ENCODE peak calls at places on chromosomes 6 and 20, in seven cellular contexts. Z is heart right ventricle, H is keratinocyte, L is fibroblast of lung, R is adrenal gland, K is IMR-90, V is neural progenitor cell. N is an unnamed sample. For H3K27me3, the result is how much of the 10 kb centered on the place peaks cover.

GRCh38 chr6:43143235-43144124 is 27.6 kb upstream of the SRF start:
- DNase-seq in R (peak), K (peak), H (peak), L (peak), Z (peak), V (peak), N (peak)

GRCh38 chr6:151805286-151805840 is 2.1 kb upstream of the ESR1 start:
- DNase-seq in K (no peak), L (no peak), V (peak), R (no peak), H (no peak), Z (peak), N (no peak)

GRCh38 chr20:9214676-9215075 is 145.8 kb downstream of the PLCB4 start:
- DNase-seq in L (peak), Z (no peak), R (no peak), H (no peak), K (peak), V (no peak), N (no peak)

GRCh38 chr6:162173448-162173847 is 554.1 kb downstream of the PRKN start:
- DNase-seq in V (no peak), R (no peak), Z (no peak), L (no peak), K (no peak), H (no peak), N (no peak)

GRCh38 chr6:43127180-43127579 is 43.9 kb upstream of the SRF start:
- DNase-seq in L (no peak), R (no peak), V (no peak), K (no peak), Z (no peak), H (no peak), N (no peak)

GRCh38 chr6:74409447-74409846 is 713.4 kb downstream of the CD109 start:
- DNase-seq in H (no peak), V (peak), K (peak), Z (no peak), R (no peak), L (peak), N (peak)

GRCh38 chr20:34536798-34537394 is 20.7 kb downstream of the DYNLRB1 start:
- DNase-seq in Z (peak), K (no peak), L (peak), R (peak), V (peak), H (no peak), N (no peak)

GRCh38 chr6:142846883-142847287 is 98.1 kb downstream of the HIVEP2 start:
- DNase-seq in K (peak), H (no peak), R (peak), V (no peak), L (peak), Z (no peak), N (peak)

GRCh38 chr6:56490994-56491393 is 151.7 kb downstream of the DST start:
- DNase-seq in R (no peak), K (peak), H (no peak), L (peak), Z (no peak), V (no peak), N (peak)

GRCh38 chr6:134097114-134097707 is 44.8 kb upstream of the SLC2A12 start:
- DNase-seq in Z (peak), H (peak), V (peak), L (peak), R (peak), K (peak), N (peak)

GRCh38 chr20:19404836-19405235 is 192.4 kb downstream of the SLC24A3 start:
- DNase-seq in L (no peak), H (no peak), K (no peak), V (no peak), R (no peak), Z (no peak), N (no peak)

GRCh38 chr6:122609881-122610689 is at the start of gene PKIB:
- DNase-seq in K (peak), V (peak), Z (peak), L (peak), R (peak), H (no peak), N (peak)

GRCh38 chr6:2498224-2498623 is 252.5 kb downstream of the MYLK4 start:
- DNase-seq in Z (no peak), K (no peak), H (peak), L (no peak), R (peak), V (no peak), N (peak)

GRCh38 chr20:63835031-63835858 is 4.2 kb upstream of the ZBTB46 start:
- DNase-seq in R (peak), L (peak), K (peak), H (peak), V (peak), Z (peak), N (peak)

GRCh38 chr6:12911387-12911960 is 194.9 kb downstream of the PHACTR1 start:
- DNase-seq in Z (no peak), H (no peak), V (peak), L (peak), R (no peak), K (peak), N (no peak)

GRCh38 chr20:38635721-38636285 is 34.2 kb downstream of the ARHGAP40 start:
- DNase-seq in H (no peak), V (no peak), K (peak), Z (no peak), L (peak), R (peak), N (peak)

GRCh38 chr6:11766056-11766455 is 12.5 kb downstream of the ADTRP start:
- DNase-seq in V (no peak), R (peak), K (peak), Z (no peak), H (no peak), L (no peak), N (no peak)

GRCh38 chr6:105243487-105243886 is 63.7 kb upstream of the POPDC3 start:
- DNase-seq in H (no peak), R (no peak), K (peak), L (peak), V (no peak), Z (no peak), N (no peak)

GRCh38 chr6:170067257-170067656 is 223.6 kb downstream of the DLL1 start:
- DNase-seq in L (no peak), K (no peak), V (peak), H (no peak), Z (no peak), R (no peak), N (no peak)

GRCh38 chr6:161038229-161039003 is 46.8 kb downstream of the MAP3K4 start:
- DNase-seq in H (peak), L (peak), Z (no peak), R (peak), V (no peak), K (peak), N (peak)

GRCh38 chr6:6694825-6695710 is 106.5 kb downstream of the LY86 start:
- DNase-seq in Z (peak), V (no peak), K (no peak), R (no peak), L (peak), H (no peak), N (no peak)

GRCh38 chr6:31585531-31585930 is 546 bp upstream of the LST1 start:
- DNase-seq in R (no peak), K (no peak), L (no peak), V (peak), H (no peak), Z (no peak), N (no peak)

GRCh38 chr6:3961581-3962225 is 112.5 kb downstream of the FAM50B start:
- DNase-seq in K (peak), Z (no peak), L (no peak), H (no peak), R (no peak), V (no peak), N (no peak)

GRCh38 chr6:107121964-107122495 is 6.7 kb upstream of the BEND3 start:
- DNase-seq in K (no peak), Z (no peak), R (no peak), H (no peak), V (no peak), L (no peak), N (no peak)

GRCh38 chr6:99467509-99468106 is 42.5 kb upstream of the PNISR start:
- DNase-seq in R (no peak), K (peak), Z (no peak), H (no peak), V (peak), L (peak), N (no peak)

GRCh38 chr6:108874470-108875160 is 26.4 kb downstream of the ARMC2 start:
- DNase-seq in L (peak), Z (no peak), R (peak), V (no peak), H (no peak), K (peak), N (no peak)

DNA sequence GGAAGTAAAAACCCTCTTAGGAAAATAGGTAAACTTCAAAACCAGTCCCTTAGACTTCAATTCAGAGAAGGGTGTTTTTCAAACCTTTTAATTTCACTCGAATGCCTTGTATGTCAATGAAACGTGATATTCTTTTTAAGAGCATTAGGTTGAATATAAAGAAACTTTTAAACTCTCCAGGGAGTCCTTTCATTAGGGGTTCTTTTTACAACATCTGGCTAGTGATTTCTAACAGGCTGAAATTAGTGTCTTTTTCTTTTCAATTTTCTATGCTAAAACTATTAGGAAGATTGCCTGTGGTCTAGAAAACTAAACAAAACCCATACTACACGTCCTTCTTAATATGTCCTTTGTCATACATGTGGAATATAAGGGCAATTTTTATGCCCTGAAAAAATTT is 569.7 kb upstream of the CITED2 start:
- DNase-seq in H (no peak), V (no peak), K (no peak), L (no peak), R (no peak), Z (no peak), N (no peak)
- H3K4me3 ChIP-seq in H (no peak), V (no peak), K (no peak), L (no peak), R (no peak), Z (no peak), N (no peak)

GRCh38 chr20:57260959-57261357 is 5.5 kb downstream of the BMP7 start:
- DNase-seq in K (peak), H (no peak), Z (no peak), L (no peak), V (peak), R (no peak), N (peak)
- H3K27me3 ChIP-seq in K (half or more), H (half or more), Z (under half), L (under half), V (under half), R (under half), N (under half)

GRCh38 chr6:29753309-29753644 is 30.0 kb downstream of the HLA-F start:
- DNase-seq in R (no peak), Z (no peak), H (no peak), L (no peak), V (no peak), K (no peak), N (no peak)
- TF ChIP-seq CTCF in R (no peak), Z (no peak), H (no peak), L (no peak), V (no peak), K (no peak), N (no peak)

GRCh38 chr6:165844801-165845364 is 181.8 kb upstream of the PDE10A start:
- DNase-seq in H (no peak), R (no peak), K (no peak), L (no peak), V (no peak), Z (no peak), N (no peak)
- H3K4me3 ChIP-seq in H (no peak), R (no peak), K (no peak), L (no peak), V (no peak), Z (no peak), N (no peak)

GRCh38 chr6:82701341-82701740 is 337.7 kb downstream of the TPBG start:
- DNase-seq in Z (no peak), V (no peak), H (no peak), R (no peak), L (no peak), K (no peak), N (no peak)
- H3K27me3 ChIP-seq in Z (under half), V (under half), H (under half), R (under half), L (under half), K (under half), N (under half)

GRCh38 chr6:158518196-158519127 is 41.4 kb upstream of the TMEM181 start:
- DNase-seq in H (peak), V (peak), R (peak), L (peak), Z (peak), K (peak), N (no peak)
- TF ChIP-seq CTCF in H (peak), V (peak), R (peak), L (peak), Z (peak), K (peak), N (peak)

DNA sequence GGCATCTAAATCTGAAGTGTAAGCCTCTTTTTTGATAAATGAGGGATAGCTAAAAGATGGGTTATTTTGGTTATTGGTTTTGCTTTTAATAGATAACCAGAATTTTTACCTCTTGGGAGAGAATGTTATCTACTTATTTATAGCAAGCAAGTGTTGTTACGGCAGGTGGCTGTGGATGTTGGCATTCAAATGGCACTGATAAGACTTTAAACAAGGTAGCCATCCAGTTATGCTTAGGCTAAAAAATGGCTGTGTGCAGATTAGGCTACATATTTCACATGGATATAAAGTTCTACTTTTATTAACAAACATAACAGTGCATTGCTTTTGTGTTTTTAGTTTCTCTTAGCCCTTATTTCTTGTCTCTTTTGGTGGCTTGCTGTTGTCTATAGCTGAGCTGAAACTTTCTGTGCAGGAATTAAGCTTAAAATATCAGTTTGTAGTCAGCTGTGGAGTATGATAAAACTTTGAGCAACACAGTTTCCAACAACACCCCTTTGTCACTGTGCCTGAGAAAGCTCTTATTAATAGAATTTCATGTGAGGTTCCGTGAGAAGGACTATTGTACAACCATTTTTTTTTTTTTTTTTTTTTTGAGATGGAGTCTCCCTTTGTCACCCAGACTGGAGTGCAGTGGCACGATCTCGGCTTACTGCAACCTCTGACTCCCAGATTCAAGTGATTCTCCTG is 28.8 kb downstream of the CARMIL1 start:
- DNase-seq in K (no peak), H (no peak), R (no peak), V (no peak), L (no peak), Z (no peak), N (no peak)
- H3K4me3 ChIP-seq in K (no peak), H (no peak), R (no peak), V (no peak), L (no peak), Z (no peak), N (no peak)

DNA sequence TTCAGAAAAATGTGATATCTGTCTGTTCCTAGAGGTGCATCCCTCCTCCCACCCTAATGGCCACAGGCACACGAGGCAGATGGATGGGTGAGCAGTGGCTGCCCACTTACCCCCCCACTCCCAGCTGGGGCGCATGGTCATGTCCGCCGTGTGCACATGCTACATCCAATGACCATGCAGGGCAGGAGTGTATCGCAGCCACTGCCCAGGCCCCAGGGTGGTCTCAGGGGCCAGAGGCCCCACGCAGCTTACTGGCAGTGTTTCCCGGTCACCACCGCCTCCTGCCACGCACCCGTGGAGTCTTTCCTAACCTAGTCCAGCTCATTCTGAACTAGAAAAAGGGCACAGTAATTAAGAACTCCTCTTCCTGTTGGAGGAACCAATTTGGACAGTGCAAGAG is 11.7 kb upstream of the HTR1B start:
- DNase-seq in L (no peak), Z (no peak), H (no peak), K (no peak), R (no peak), V (no peak), N (no peak)
- H3K27me3 ChIP-seq in L (under half), Z (under half), H (under half), K (under half), R (under half), V (under half), N (under half)

GRCh38 chr6:70375882-70376281 is 37.4 kb upstream of the FAM135A start:
- DNase-seq in V (peak), H (no peak), Z (no peak), L (no peak), R (no peak), K (no peak), N (no peak)
- TF ChIP-seq CTCF in V (peak), H (peak), Z (no peak), L (no peak), R (peak), K (peak), N (peak)

GRCh38 chr20:5114403-5114802 is 5.4 kb downstream of the PCNA start:
- DNase-seq in L (no peak), Z (no peak), H (no peak), R (no peak), K (no peak), V (no peak), N (no peak)
- H3K4me3 ChIP-seq in L (no peak), Z (no peak), H (no peak), R (no peak), K (no peak), V (no peak), N (no peak)